ENCODE peak calls at places on chromosomes 6 and 20, in seven cellular contexts. V is activated T-cell treated with anti-CD3 and anti-CD28 coated beads for 1 hour, Y is T47D, P is KBM-7, D is mucosa of gallbladder, R is IMR-90, H is WTC11. W is an unnamed sample.

GRCh38 chr6:32332433-32332832 is 39.3 kb downstream of the TSBP1 start:
- DNase-seq in H (no peak), P (no peak), R (no peak), V (no peak), Y (no peak), D (no peak), W (no peak)

GRCh38 chr20:22977047-22977785 is 57.9 kb upstream of the SSTR4 start:
- DNase-seq in V (no peak), R (no peak), H (no peak), Y (no peak), P (no peak), D (no peak), W (peak)

GRCh38 chr6:27502508-27503435 is 29.9 kb upstream of the ZNF184 start:
- DNase-seq in D (peak), H (peak), V (peak), Y (peak), R (peak), P (peak), W (peak)

GRCh38 chr6:145214570-145214969 is 520.8 kb downstream of the EPM2A start:
- DNase-seq in H (no peak), D (no peak), R (peak), P (peak), V (no peak), Y (peak), W (no peak)

GRCh38 chr6:161915456-161915964 is 641.6 kb upstream of the AGPAT4 start:
- DNase-seq in V (no peak), P (no peak), H (no peak), R (no peak), D (no peak), Y (no peak), W (no peak)

GRCh38 chr6:150229775-150230561 is 87.1 kb downstream of the PPP1R14C start:
- DNase-seq in D (no peak), R (peak), H (no peak), P (no peak), V (no peak), Y (no peak), W (peak)

GRCh38 chr20:20327756-20328155 is 40.1 kb upstream of the INSM1 start:
- DNase-seq in H (no peak), V (no peak), P (no peak), Y (no peak), D (no peak), R (peak), W (no peak)

GRCh38 chr20:31908424-31908823 is 38.0 kb downstream of the TTLL9 start:
- DNase-seq in D (no peak), Y (no peak), P (no peak), H (no peak), V (no peak), R (no peak), W (peak)

GRCh38 chr6:53799340-53799739 is 4.5 kb downstream of the LRRC1 start:
- DNase-seq in R (peak), V (no peak), Y (no peak), H (no peak), P (no peak), D (no peak), W (no peak)

GRCh38 chr6:167703781-167704180 is 122.9 kb upstream of the AFDN start:
- DNase-seq in H (no peak), V (no peak), Y (no peak), D (no peak), R (no peak), P (no peak), W (peak)

GRCh38 chr20:63021356-63022321 is 14.9 kb upstream of the BHLHE23 start:
- DNase-seq in Y (no peak), D (peak), P (no peak), V (no peak), R (no peak), H (peak), W (no peak)

GRCh38 chr6:134979142-134979541 is 29.2 kb upstream of the ALDH8A1 start:
- DNase-seq in V (no peak), P (no peak), D (no peak), Y (no peak), H (no peak), R (no peak), W (no peak)

GRCh38 chr6:169808608-169808967 is 57.2 kb downstream of the ERMARD start:
- DNase-seq in V (no peak), H (no peak), Y (no peak), D (no peak), R (no peak), P (no peak), W (peak)

GRCh38 chr6:13761361-13762036 is 49.9 kb upstream of the RANBP9 start:
- DNase-seq in R (peak), V (no peak), H (no peak), D (no peak), Y (no peak), P (no peak), W (no peak)

GRCh38 chr6:168165373-168165772 is 86.4 kb upstream of the FRMD1 start:
- DNase-seq in D (peak), P (no peak), R (no peak), H (no peak), V (no peak), Y (no peak), W (no peak)

GRCh38 chr20:13995841-13996240 is 525 bp downstream of the MACROD2 start:
- DNase-seq in P (no peak), H (peak), V (no peak), R (no peak), Y (peak), D (peak), W (peak)

GRCh38 chr6:83822629-83823169 is 30.5 kb upstream of the RIPPLY2 start:
- DNase-seq in Y (no peak), R (no peak), D (no peak), V (no peak), H (no peak), P (no peak), W (no peak)

GRCh38 chr6:104306206-104306605 is 553.5 kb downstream of the HACE1 start:
- DNase-seq in V (no peak), H (no peak), Y (no peak), P (no peak), R (no peak), D (no peak), W (no peak)